ENCODE peak calls at places on chromosome 12, in four cellular contexts. R is Caco-2, L is HuH-7, P is T-cell. E is an unnamed sample.

GRCh38 chr12:105499223-105499622 is 168.7 kb downstream of the C12orf75 start:
- DNase-seq in R (no peak), L (no peak), P (no peak), E (no peak)

GRCh38 chr12:132413931-132414588 is 75.9 kb upstream of the FBRSL1 start:
- DNase-seq in R (no peak), L (peak), P (no peak), E (no peak)

GRCh38 chr12:33427071-33427470 is 12.5 kb downstream of the SYT10 start:
- DNase-seq in R (no peak), L (no peak), P (no peak), E (no peak)

GRCh38 chr12:46516933-46517578 is 144.5 kb upstream of the SLC38A2 start:
- DNase-seq in R (no peak), L (no peak), P (no peak), E (no peak)

GRCh38 chr12:101697930-101698781 is 716 bp downstream of the CHPT1 start:
- DNase-seq in R (peak), L (peak), P (no peak), E (peak)

GRCh38 chr12:120887253-120888043 is 16.7 kb downstream of the SPPL3 start:
- DNase-seq in R (no peak), L (no peak), P (no peak), E (no peak)

GRCh38 chr12:47267571-47267970 is 187.8 kb upstream of the AMIGO2 start:
- DNase-seq in R (no peak), L (no peak), P (no peak), E (no peak)

GRCh38 chr12:13103391-13104033 is at the start of gene GSG1:
- DNase-seq in R (no peak), L (no peak), P (no peak), E (no peak)

GRCh38 chr12:127388985-127389384 is 878.0 kb upstream of the TMEM132C start:
- DNase-seq in R (no peak), L (no peak), P (no peak), E (no peak)

GRCh38 chr12:104464899-104465298 is 8.2 kb downstream of the CHST11 start:
- DNase-seq in R (no peak), L (no peak), P (no peak), E (no peak)

GRCh38 chr12:123578243-123578642 is 6.1 kb upstream of the TMED2 start:
- DNase-seq in R (no peak), L (no peak), P (no peak), E (no peak)

GRCh38 chr12:121718653-121719239 is 6.2 kb downstream of the TMEM120B start:
- DNase-seq in R (no peak), L (no peak), P (no peak), E (no peak)

GRCh38 chr12:21379218-21379617 is 6.5 kb downstream of the IAPP start:
- DNase-seq in R (no peak), L (no peak), P (no peak), E (no peak)

GRCh38 chr12:11143352-11143751 is 8.9 kb upstream of the TAS2R30 start:
- DNase-seq in R (no peak), L (no peak), P (no peak), E (no peak)

GRCh38 chr12:57456145-57456700 is 1.1 kb downstream of the INHBE start:
- DNase-seq in R (peak), L (peak), P (no peak), E (no peak)

GRCh38 chr12:69046920-69047319 is 113.9 kb upstream of the CPM start:
- DNase-seq in R (no peak), L (no peak), P (no peak), E (no peak)